ENCODE peak calls at places on chromosomes 3 and 15, in nine cellular contexts. One of them, this sample, is unnamed.
A peak's percentile ranks its signal among the peaks of the same experiment; 100 is the strongest.

GRCh38 chr3:106329505-106329904 is 460.7 kb upstream of the CBLB start:
- DNase-seq in mesothelial cell of epicardium: no peak
- DNase-seq in GM23338: no peak
- DNase-seq in activated T-cell treated with anti-CD3 and anti-CD28 coated beads for 1 hour: no peak
- DNase-seq in natural killer cell treated with Interleukin-12 subunit alpha and Interleukin-12 subunit beta and Interleukin-15 and Interleukin-18, amount 100 ng/mL, for 72 hours: no peak
- DNase-seq in activated CD8-positive, alpha-beta memory T cell treated with anti-CD3 and anti-CD28 coated beads, Interleukin-2, amount 50 U/mL, for 48 hours: no peak
- DNase-seq in T-helper 2 cell: no peak
- DNase-seq in left colon: no peak
- DNase-seq in NCI-H1092 treated with DMSO at 0.1 percent for 48 hours: no peak
- DNase-seq in this sample: no peak

GRCh38 chr3:160154033-160154432 is 71.2 kb upstream of the C3orf80 start:
- DNase-seq in left colon: no peak
- DNase-seq in T-helper 2 cell: no peak
- DNase-seq in NCI-H1092 treated with DMSO at 0.1 percent for 48 hours: no peak
- DNase-seq in mesothelial cell of epicardium: no peak
- DNase-seq in GM23338: no peak
- DNase-seq in activated CD8-positive, alpha-beta memory T cell treated with anti-CD3 and anti-CD28 coated beads, Interleukin-2, amount 50 U/mL, for 48 hours: no peak
- DNase-seq in natural killer cell treated with Interleukin-12 subunit alpha and Interleukin-12 subunit beta and Interleukin-15 and Interleukin-18, amount 100 ng/mL, for 72 hours: no peak
- DNase-seq in activated T-cell treated with anti-CD3 and anti-CD28 coated beads for 1 hour: no peak
- DNase-seq in this sample: no peak

GRCh38 chr15:20106026-20106425 is 435.6 kb downstream of the GOLGA6L6 start:
- DNase-seq in activated CD8-positive, alpha-beta memory T cell treated with anti-CD3 and anti-CD28 coated beads, Interleukin-2, amount 50 U/mL, for 48 hours: no peak
- DNase-seq in NCI-H1092 treated with DMSO at 0.1 percent for 48 hours: no peak
- DNase-seq in mesothelial cell of epicardium: peak; percentile 23
- DNase-seq in natural killer cell treated with Interleukin-12 subunit alpha and Interleukin-12 subunit beta and Interleukin-15 and Interleukin-18, amount 100 ng/mL, for 72 hours: no peak
- DNase-seq in T-helper 2 cell: no peak
- DNase-seq in activated T-cell treated with anti-CD3 and anti-CD28 coated beads for 1 hour: no peak
- DNase-seq in left colon: peak; percentile 23
- DNase-seq in GM23338: peak; percentile 0
- DNase-seq in this sample: no peak

GRCh38 chr3:114454592-114455251 is 160.9 kb downstream of the TIGIT start:
- DNase-seq in activated CD8-positive, alpha-beta memory T cell treated with anti-CD3 and anti-CD28 coated beads, Interleukin-2, amount 50 U/mL, for 48 hours: no peak
- DNase-seq in left colon: no peak
- DNase-seq in mesothelial cell of epicardium: no peak
- DNase-seq in activated T-cell treated with anti-CD3 and anti-CD28 coated beads for 1 hour: no peak
- DNase-seq in GM23338: peak; percentile 18
- DNase-seq in NCI-H1092 treated with DMSO at 0.1 percent for 48 hours: peak; percentile 96
- DNase-seq in natural killer cell treated with Interleukin-12 subunit alpha and Interleukin-12 subunit beta and Interleukin-15 and Interleukin-18, amount 100 ng/mL, for 72 hours: no peak
- DNase-seq in T-helper 2 cell: no peak
- DNase-seq in this sample: no peak

GRCh38 chr3:151283907-151284461 is 5.6 kb upstream of the P2RY14 start:
- DNase-seq in activated T-cell treated with anti-CD3 and anti-CD28 coated beads for 1 hour: no peak
- DNase-seq in T-helper 2 cell: no peak
- DNase-seq in NCI-H1092 treated with DMSO at 0.1 percent for 48 hours: no peak
- DNase-seq in activated CD8-positive, alpha-beta memory T cell treated with anti-CD3 and anti-CD28 coated beads, Interleukin-2, amount 50 U/mL, for 48 hours: no peak
- DNase-seq in mesothelial cell of epicardium: no peak
- DNase-seq in GM23338: no peak
- DNase-seq in natural killer cell treated with Interleukin-12 subunit alpha and Interleukin-12 subunit beta and Interleukin-15 and Interleukin-18, amount 100 ng/mL, for 72 hours: no peak
- DNase-seq in left colon: no peak
- DNase-seq in this sample: no peak

GRCh38 chr3:3799173-3800075 is at the start of gene LRRN1:
- DNase-seq in activated T-cell treated with anti-CD3 and anti-CD28 coated beads for 1 hour: peak; percentile 20
- DNase-seq in mesothelial cell of epicardium: peak; percentile 70
- DNase-seq in T-helper 2 cell: no peak
- DNase-seq in activated CD8-positive, alpha-beta memory T cell treated with anti-CD3 and anti-CD28 coated beads, Interleukin-2, amount 50 U/mL, for 48 hours: peak; percentile 78
- DNase-seq in natural killer cell treated with Interleukin-12 subunit alpha and Interleukin-12 subunit beta and Interleukin-15 and Interleukin-18, amount 100 ng/mL, for 72 hours: peak; percentile 66
- DNase-seq in GM23338: peak; percentile 96
- DNase-seq in NCI-H1092 treated with DMSO at 0.1 percent for 48 hours: peak; percentile 72
- DNase-seq in left colon: peak; percentile 45
- DNase-seq in this sample: peak; percentile 90

GRCh38 chr15:23983500-23984259 is 296.6 kb upstream of the NDN start:
- DNase-seq in left colon: no peak
- DNase-seq in activated T-cell treated with anti-CD3 and anti-CD28 coated beads for 1 hour: no peak
- DNase-seq in activated CD8-positive, alpha-beta memory T cell treated with anti-CD3 and anti-CD28 coated beads, Interleukin-2, amount 50 U/mL, for 48 hours: no peak
- DNase-seq in natural killer cell treated with Interleukin-12 subunit alpha and Interleukin-12 subunit beta and Interleukin-15 and Interleukin-18, amount 100 ng/mL, for 72 hours: no peak
- DNase-seq in GM23338: no peak
- DNase-seq in mesothelial cell of epicardium: no peak
- DNase-seq in T-helper 2 cell: no peak
- DNase-seq in NCI-H1092 treated with DMSO at 0.1 percent for 48 hours: no peak
- DNase-seq in this sample: no peak

GRCh38 chr15:61309236-61310016 is 80.3 kb upstream of the RORA start:
- DNase-seq in activated CD8-positive, alpha-beta memory T cell treated with anti-CD3 and anti-CD28 coated beads, Interleukin-2, amount 50 U/mL, for 48 hours: no peak
- DNase-seq in left colon: no peak
- DNase-seq in activated T-cell treated with anti-CD3 and anti-CD28 coated beads for 1 hour: no peak
- DNase-seq in natural killer cell treated with Interleukin-12 subunit alpha and Interleukin-12 subunit beta and Interleukin-15 and Interleukin-18, amount 100 ng/mL, for 72 hours: no peak
- DNase-seq in T-helper 2 cell: no peak
- DNase-seq in mesothelial cell of epicardium: no peak
- DNase-seq in NCI-H1092 treated with DMSO at 0.1 percent for 48 hours: no peak
- DNase-seq in GM23338: no peak
- DNase-seq in this sample: no peak

GRCh38 chr3:133966954-133967353 is 62.8 kb downstream of the SLCO2A1 start:
- DNase-seq in activated T-cell treated with anti-CD3 and anti-CD28 coated beads for 1 hour: no peak
- DNase-seq in T-helper 2 cell: no peak
- DNase-seq in natural killer cell treated with Interleukin-12 subunit alpha and Interleukin-12 subunit beta and Interleukin-15 and Interleukin-18, amount 100 ng/mL, for 72 hours: no peak
- DNase-seq in activated CD8-positive, alpha-beta memory T cell treated with anti-CD3 and anti-CD28 coated beads, Interleukin-2, amount 50 U/mL, for 48 hours: no peak
- DNase-seq in mesothelial cell of epicardium: no peak
- DNase-seq in left colon: no peak
- DNase-seq in GM23338: no peak
- DNase-seq in NCI-H1092 treated with DMSO at 0.1 percent for 48 hours: no peak
- DNase-seq in this sample: no peak

GRCh38 chr3:188627652-188628051 is 473.7 kb downstream of the LPP start:
- DNase-seq in left colon: no peak
- DNase-seq in activated T-cell treated with anti-CD3 and anti-CD28 coated beads for 1 hour: no peak
- DNase-seq in T-helper 2 cell: no peak
- DNase-seq in natural killer cell treated with Interleukin-12 subunit alpha and Interleukin-12 subunit beta and Interleukin-15 and Interleukin-18, amount 100 ng/mL, for 72 hours: no peak
- DNase-seq in GM23338: no peak
- DNase-seq in mesothelial cell of epicardium: no peak
- DNase-seq in NCI-H1092 treated with DMSO at 0.1 percent for 48 hours: no peak
- DNase-seq in activated CD8-positive, alpha-beta memory T cell treated with anti-CD3 and anti-CD28 coated beads, Interleukin-2, amount 50 U/mL, for 48 hours: no peak
- DNase-seq in this sample: no peak

GRCh38 chr3:106004137-106004600 is 135.4 kb upstream of the CBLB start:
- DNase-seq in activated CD8-positive, alpha-beta memory T cell treated with anti-CD3 and anti-CD28 coated beads, Interleukin-2, amount 50 U/mL, for 48 hours: no peak
- DNase-seq in GM23338: no peak
- DNase-seq in NCI-H1092 treated with DMSO at 0.1 percent for 48 hours: no peak
- DNase-seq in T-helper 2 cell: no peak
- DNase-seq in mesothelial cell of epicardium: no peak
- DNase-seq in natural killer cell treated with Interleukin-12 subunit alpha and Interleukin-12 subunit beta and Interleukin-15 and Interleukin-18, amount 100 ng/mL, for 72 hours: no peak
- DNase-seq in activated T-cell treated with anti-CD3 and anti-CD28 coated beads for 1 hour: no peak
- DNase-seq in left colon: no peak
- DNase-seq in this sample: no peak

GRCh38 chr15:40471105-40471777 is 457 bp downstream of the CHST14 start:
- DNase-seq in activated T-cell treated with anti-CD3 and anti-CD28 coated beads for 1 hour: no peak
- DNase-seq in GM23338: peak; percentile 53
- DNase-seq in activated CD8-positive, alpha-beta memory T cell treated with anti-CD3 and anti-CD28 coated beads, Interleukin-2, amount 50 U/mL, for 48 hours: peak; percentile 72
- DNase-seq in mesothelial cell of epicardium: no peak
- DNase-seq in NCI-H1092 treated with DMSO at 0.1 percent for 48 hours: no peak
- DNase-seq in T-helper 2 cell: no peak
- DNase-seq in left colon: no peak
- DNase-seq in natural killer cell treated with Interleukin-12 subunit alpha and Interleukin-12 subunit beta and Interleukin-15 and Interleukin-18, amount 100 ng/mL, for 72 hours: peak; percentile 78
- DNase-seq in this sample: no peak

GRCh38 chr3:23807161-23808015 is 1.6 kb downstream of the UBE2E1 start:
- DNase-seq in GM23338: peak; percentile 36
- DNase-seq in natural killer cell treated with Interleukin-12 subunit alpha and Interleukin-12 subunit beta and Interleukin-15 and Interleukin-18, amount 100 ng/mL, for 72 hours: no peak
- DNase-seq in T-helper 2 cell: no peak
- DNase-seq in activated CD8-positive, alpha-beta memory T cell treated with anti-CD3 and anti-CD28 coated beads, Interleukin-2, amount 50 U/mL, for 48 hours: no peak
- DNase-seq in NCI-H1092 treated with DMSO at 0.1 percent for 48 hours: no peak
- DNase-seq in mesothelial cell of epicardium: no peak
- DNase-seq in left colon: no peak
- DNase-seq in activated T-cell treated with anti-CD3 and anti-CD28 coated beads for 1 hour: no peak
- DNase-seq in this sample: no peak

GRCh38 chr15:30984542-30984941 is 6.9 kb downstream of the MTMR10 start:
- DNase-seq in T-helper 2 cell: no peak
- DNase-seq in left colon: no peak
- DNase-seq in activated T-cell treated with anti-CD3 and anti-CD28 coated beads for 1 hour: no peak
- DNase-seq in mesothelial cell of epicardium: no peak
- DNase-seq in NCI-H1092 treated with DMSO at 0.1 percent for 48 hours: no peak
- DNase-seq in activated CD8-positive, alpha-beta memory T cell treated with anti-CD3 and anti-CD28 coated beads, Interleukin-2, amount 50 U/mL, for 48 hours: no peak
- DNase-seq in GM23338: no peak
- DNase-seq in natural killer cell treated with Interleukin-12 subunit alpha and Interleukin-12 subunit beta and Interleukin-15 and Interleukin-18, amount 100 ng/mL, for 72 hours: no peak
- DNase-seq in this sample: peak; percentile 50

GRCh38 chr15:95278532-95279265 is 1047.3 kb downstream of the MCTP2 start:
- DNase-seq in activated T-cell treated with anti-CD3 and anti-CD28 coated beads for 1 hour: no peak
- DNase-seq in mesothelial cell of epicardium: no peak
- DNase-seq in NCI-H1092 treated with DMSO at 0.1 percent for 48 hours: no peak
- DNase-seq in left colon: no peak
- DNase-seq in activated CD8-positive, alpha-beta memory T cell treated with anti-CD3 and anti-CD28 coated beads, Interleukin-2, amount 50 U/mL, for 48 hours: no peak
- DNase-seq in GM23338: no peak
- DNase-seq in T-helper 2 cell: no peak
- DNase-seq in natural killer cell treated with Interleukin-12 subunit alpha and Interleukin-12 subunit beta and Interleukin-15 and Interleukin-18, amount 100 ng/mL, for 72 hours: no peak
- DNase-seq in this sample: no peak

GRCh38 chr3:126201168-126201567 is 20.8 kb upstream of the ALDH1L1 start:
- DNase-seq in natural killer cell treated with Interleukin-12 subunit alpha and Interleukin-12 subunit beta and Interleukin-15 and Interleukin-18, amount 100 ng/mL, for 72 hours: no peak
- DNase-seq in activated T-cell treated with anti-CD3 and anti-CD28 coated beads for 1 hour: no peak
- DNase-seq in activated CD8-positive, alpha-beta memory T cell treated with anti-CD3 and anti-CD28 coated beads, Interleukin-2, amount 50 U/mL, for 48 hours: no peak
- DNase-seq in NCI-H1092 treated with DMSO at 0.1 percent for 48 hours: no peak
- DNase-seq in left colon: no peak
- DNase-seq in T-helper 2 cell: no peak
- DNase-seq in GM23338: no peak
- DNase-seq in mesothelial cell of epicardium: no peak
- DNase-seq in this sample: no peak

GRCh38 chr15:71891026-71891425 is 80.7 kb downstream of the NR2E3 start:
- DNase-seq in activated T-cell treated with anti-CD3 and anti-CD28 coated beads for 1 hour: no peak
- DNase-seq in T-helper 2 cell: no peak
- DNase-seq in NCI-H1092 treated with DMSO at 0.1 percent for 48 hours: no peak
- DNase-seq in mesothelial cell of epicardium: no peak
- DNase-seq in GM23338: no peak
- DNase-seq in left colon: peak; percentile 23
- DNase-seq in natural killer cell treated with Interleukin-12 subunit alpha and Interleukin-12 subunit beta and Interleukin-15 and Interleukin-18, amount 100 ng/mL, for 72 hours: no peak
- DNase-seq in activated CD8-positive, alpha-beta memory T cell treated with anti-CD3 and anti-CD28 coated beads, Interleukin-2, amount 50 U/mL, for 48 hours: no peak
- DNase-seq in this sample: no peak

GRCh38 chr15:100708916-100709315 is 106.5 kb downstream of the ASB7 start:
- DNase-seq in natural killer cell treated with Interleukin-12 subunit alpha and Interleukin-12 subunit beta and Interleukin-15 and Interleukin-18, amount 100 ng/mL, for 72 hours: no peak
- DNase-seq in T-helper 2 cell: no peak
- DNase-seq in activated CD8-positive, alpha-beta memory T cell treated with anti-CD3 and anti-CD28 coated beads, Interleukin-2, amount 50 U/mL, for 48 hours: no peak
- DNase-seq in GM23338: no peak
- DNase-seq in left colon: no peak
- DNase-seq in activated T-cell treated with anti-CD3 and anti-CD28 coated beads for 1 hour: no peak
- DNase-seq in NCI-H1092 treated with DMSO at 0.1 percent for 48 hours: no peak
- DNase-seq in mesothelial cell of epicardium: no peak
- DNase-seq in this sample: no peak

GRCh38 chr3:157871248-157871647 is 235.0 kb downstream of the SHOX2 start:
- DNase-seq in left colon: no peak
- DNase-seq in mesothelial cell of epicardium: no peak
- DNase-seq in activated T-cell treated with anti-CD3 and anti-CD28 coated beads for 1 hour: no peak
- DNase-seq in natural killer cell treated with Interleukin-12 subunit alpha and Interleukin-12 subunit beta and Interleukin-15 and Interleukin-18, amount 100 ng/mL, for 72 hours: no peak
- DNase-seq in NCI-H1092 treated with DMSO at 0.1 percent for 48 hours: no peak
- DNase-seq in GM23338: no peak
- DNase-seq in activated CD8-positive, alpha-beta memory T cell treated with anti-CD3 and anti-CD28 coated beads, Interleukin-2, amount 50 U/mL, for 48 hours: no peak
- DNase-seq in T-helper 2 cell: no peak
- DNase-seq in this sample: no peak

GRCh38 chr3:184248454-184249411 is at the start of gene ALG3:
- DNase-seq in NCI-H1092 treated with DMSO at 0.1 percent for 48 hours: peak; percentile 81
- DNase-seq in GM23338: peak; percentile 95
- DNase-seq in mesothelial cell of epicardium: peak; percentile 72
- DNase-seq in left colon: peak; percentile 79
- DNase-seq in activated CD8-positive, alpha-beta memory T cell treated with anti-CD3 and anti-CD28 coated beads, Interleukin-2, amount 50 U/mL, for 48 hours: peak; percentile 95
- DNase-seq in T-helper 2 cell: peak; percentile 83
- DNase-seq in natural killer cell treated with Interleukin-12 subunit alpha and Interleukin-12 subunit beta and Interleukin-15 and Interleukin-18, amount 100 ng/mL, for 72 hours: peak; percentile 90
- DNase-seq in activated T-cell treated with anti-CD3 and anti-CD28 coated beads for 1 hour: peak; percentile 81
- DNase-seq in this sample: peak; percentile 83

GRCh38 chr15:40633178-40633577 is 39.1 kb downstream of the KNL1 start:
- DNase-seq in GM23338: no peak
- DNase-seq in activated T-cell treated with anti-CD3 and anti-CD28 coated beads for 1 hour: no peak
- DNase-seq in mesothelial cell of epicardium: no peak
- DNase-seq in NCI-H1092 treated with DMSO at 0.1 percent for 48 hours: no peak
- DNase-seq in left colon: no peak
- DNase-seq in natural killer cell treated with Interleukin-12 subunit alpha and Interleukin-12 subunit beta and Interleukin-15 and Interleukin-18, amount 100 ng/mL, for 72 hours: no peak
- DNase-seq in T-helper 2 cell: no peak
- DNase-seq in activated CD8-positive, alpha-beta memory T cell treated with anti-CD3 and anti-CD28 coated beads, Interleukin-2, amount 50 U/mL, for 48 hours: no peak
- DNase-seq in this sample: no peak

GRCh38 chr3:190903156-190903555 is 40.7 kb upstream of the GMNC start:
- DNase-seq in mesothelial cell of epicardium: no peak
- DNase-seq in NCI-H1092 treated with DMSO at 0.1 percent for 48 hours: no peak
- DNase-seq in T-helper 2 cell: no peak
- DNase-seq in GM23338: no peak
- DNase-seq in natural killer cell treated with Interleukin-12 subunit alpha and Interleukin-12 subunit beta and Interleukin-15 and Interleukin-18, amount 100 ng/mL, for 72 hours: no peak
- DNase-seq in left colon: no peak
- DNase-seq in activated CD8-positive, alpha-beta memory T cell treated with anti-CD3 and anti-CD28 coated beads, Interleukin-2, amount 50 U/mL, for 48 hours: no peak
- DNase-seq in activated T-cell treated with anti-CD3 and anti-CD28 coated beads for 1 hour: no peak
- DNase-seq in this sample: no peak

GRCh38 chr3:15859507-15860013 is 61.8 kb upstream of the ANKRD28 start:
- DNase-seq in activated CD8-positive, alpha-beta memory T cell treated with anti-CD3 and anti-CD28 coated beads, Interleukin-2, amount 50 U/mL, for 48 hours: peak; percentile 88
- DNase-seq in natural killer cell treated with Interleukin-12 subunit alpha and Interleukin-12 subunit beta and Interleukin-15 and Interleukin-18, amount 100 ng/mL, for 72 hours: peak; percentile 88
- DNase-seq in mesothelial cell of epicardium: peak; percentile 72
- DNase-seq in T-helper 2 cell: peak; percentile 66
- DNase-seq in GM23338: peak; percentile 84
- DNase-seq in NCI-H1092 treated with DMSO at 0.1 percent for 48 hours: peak; percentile 74
- DNase-seq in activated T-cell treated with anti-CD3 and anti-CD28 coated beads for 1 hour: peak; percentile 64
- DNase-seq in left colon: peak; percentile 81
- DNase-seq in this sample: peak; percentile 90